ENCODE peak calls at places on chromosomes 5 and 9, in four cellular contexts. Z, P, R and L are unnamed samples.

GRCh38 chr5:172713113-172713808 is 57.7 kb downstream of the DUSP1 start:
- DNase-seq in Z (no peak), R (peak; percentile 69), P (peak; percentile 75), L (peak; percentile 89)

GRCh38 chr5:145345883-145346282 is 489.3 kb downstream of the PRELID2 start:
- DNase-seq in P (no peak), R (no peak), Z (no peak), L (no peak)

GRCh38 chr5:165410476-165410875 is 1905.1 kb downstream of the MAT2B start:
- DNase-seq in Z (no peak), R (no peak), P (no peak), L (no peak)

GRCh38 chr5:4208996-4209395 is 613.4 kb downstream of the IRX1 start:
- DNase-seq in P (no peak), R (no peak), Z (no peak), L (no peak)

GRCh38 chr9:6467006-6467625 is 54.1 kb downstream of the UHRF2 start:
- DNase-seq in P (no peak), R (no peak), Z (no peak), L (no peak)

GRCh38 chr9:89799766-89800165 is 195.0 kb downstream of the GADD45G start:
- DNase-seq in Z (no peak), P (no peak), R (no peak), L (no peak)

GRCh38 chr5:19531374-19531952 is 456.5 kb downstream of the CDH18 start:
- DNase-seq in Z (peak; percentile 94), R (no peak), P (no peak), L (no peak)

GRCh38 chr5:139157556-139157955 is 40.6 kb downstream of the SIL1 start:
- DNase-seq in P (no peak), Z (peak; percentile 77), R (no peak), L (no peak)

GRCh38 chr5:125137535-125137934 is 391.1 kb upstream of the ZNF608 start:
- DNase-seq in P (no peak), Z (no peak), R (no peak), L (no peak)

GRCh38 chr5:79503794-79504495 is 10.0 kb downstream of the HOMER1 start:
- DNase-seq in R (no peak), P (no peak), Z (peak; percentile 66), L (no peak)

GRCh38 chr5:65320250-65320649 is 161.5 kb downstream of the ADAMTS6 start:
- DNase-seq in Z (no peak), P (no peak), R (no peak), L (no peak)

GRCh38 chr5:160470437-160471341 is 49.0 kb downstream of the PTTG1 start:
- DNase-seq in Z (no peak), P (no peak), R (peak; percentile 57), L (no peak)

DNA sequence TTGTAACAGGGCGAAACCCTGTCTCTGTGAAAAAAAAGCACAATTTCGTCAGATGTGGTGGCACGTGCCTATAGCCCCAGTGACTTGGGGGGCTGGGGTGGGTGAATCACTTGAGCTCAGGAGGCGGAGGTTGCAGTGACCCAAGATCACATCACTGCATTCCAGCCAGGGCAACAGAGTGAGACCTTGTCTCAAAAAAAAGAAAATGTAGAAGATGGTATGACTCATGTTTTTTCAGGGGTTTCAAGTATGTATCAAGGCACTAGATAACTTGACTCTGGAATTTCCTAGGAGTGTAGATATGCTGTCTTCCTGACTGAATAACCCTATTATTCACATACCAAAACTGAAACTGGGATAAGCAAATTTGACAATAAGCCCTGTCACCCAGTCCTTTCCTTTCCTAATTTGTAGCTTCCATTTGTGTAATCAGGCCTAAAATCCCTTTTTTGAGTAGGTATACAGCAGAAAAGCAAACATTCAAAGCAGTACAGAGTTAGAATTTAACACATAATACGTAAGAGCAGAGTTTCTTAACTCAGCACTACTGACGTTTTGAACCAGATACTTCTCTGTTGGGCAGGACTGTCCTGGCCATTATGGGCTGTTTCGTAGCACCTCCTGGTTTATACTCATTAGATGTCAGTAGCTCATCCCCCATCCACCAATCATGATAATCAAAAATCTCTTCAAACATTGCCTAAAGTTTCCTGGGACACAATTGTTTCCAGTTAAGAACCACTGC is 17.3 kb upstream of the ANKRD18B start:
- DNase-seq in P (no peak), R (no peak), Z (peak; percentile 93), L (no peak)
- H3K4me3 ChIP-seq in P (no peak overlapping the region), R (no peak overlapping the region), Z (peak overlapping the region; percentile 33), L (no peak overlapping the region)

GRCh38 chr5:119083679-119084078 is 12.8 kb downstream of the DMXL1 start:
- DNase-seq in R (no peak), P (no peak), Z (no peak), L (no peak)
- H3K4me1 ChIP-seq in R (no peaks in the 10 kb centered on the region), P (peaks cover 8% of the 10 kb centered on the region), Z (no peaks in the 10 kb centered on the region), L (peaks cover 4% of the 10 kb centered on the region)

DNA sequence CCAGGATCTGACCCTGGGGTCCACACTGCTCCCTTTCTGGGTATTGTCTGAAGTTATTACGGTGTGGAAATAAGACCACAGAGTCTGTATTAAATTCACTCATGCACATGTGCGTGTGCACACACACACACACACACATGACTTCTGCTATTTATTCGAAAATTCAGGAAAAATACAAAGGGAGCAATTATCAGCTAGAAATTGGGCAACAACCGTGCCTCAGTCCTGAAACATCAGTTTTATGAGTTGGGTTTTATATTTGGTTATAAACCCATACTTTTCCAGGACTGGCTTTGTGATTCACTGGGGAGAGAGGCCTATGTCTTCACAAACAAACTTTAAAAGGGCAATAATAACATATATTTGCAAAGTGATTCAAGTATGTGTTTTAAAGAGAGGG is 90.2 kb downstream of the ANGPTL2 start:
- DNase-seq in P (no peak), Z (no peak), R (no peak), L (no peak)
- TF ChIP-seq CTCF in P (no peak), Z (no peak), R (no peak), L (no peak)

GRCh38 chr9:119368179-119368578 is 1.1 kb downstream of the BRINP1 start:
- DNase-seq in P (no peak), Z (no peak), R (no peak), L (no peak)
- H3K4me3 ChIP-seq in P (no peak overlapping the region), Z (no peak overlapping the region), R (no peak overlapping the region), L (peak overlapping the region; percentile 84)

GRCh38 chr9:131733601-131734061 is 6.2 kb downstream of the RAPGEF1 start:
- DNase-seq in P (no peak), R (peak; percentile 64), Z (peak; percentile 99), L (peak; percentile 54)
- H3K4me1 ChIP-seq in P (peaks cover 83% of the 10 kb centered on the region), R (peaks cover 26% of the 10 kb centered on the region), Z (peaks cover 65% of the 10 kb centered on the region), L (peaks cover 4% of the 10 kb centered on the region)